ENCODE peak calls at places on chromosomes 2 and 18, in five cellular contexts. F is epithelial cell of esophagus, N is fibroblast of mammary gland, R is nephron progenitor cell, L is Calu3. E is an unnamed sample.

GRCh38 chr2:239053801-239054503 is 206.1 kb downstream of the TWIST2 start:
- DNase-seq in F (no peak), R (no peak), N (no peak), L (no peak), E (no peak)

GRCh38 chr2:235829726-235830125 is 335.9 kb downstream of the AGAP1 start:
- DNase-seq in N (no peak), F (no peak), R (no peak), L (no peak), E (no peak)

GRCh38 chr2:2222931-2223330 is 108.1 kb downstream of the MYT1L start:
- DNase-seq in F (peak), L (no peak), R (no peak), N (no peak), E (no peak)

GRCh38 chr2:43842866-43843226 is 4.1 kb downstream of the ABCG8 start:
- DNase-seq in R (no peak), L (no peak), N (no peak), F (no peak), E (no peak)

GRCh38 chr2:219109468-219109867 is 48.7 kb upstream of the IHH start:
- DNase-seq in N (no peak), L (no peak), F (peak), R (no peak), E (no peak)

GRCh38 chr18:35786359-35787042 is 186.0 kb upstream of the RMP24 start:
- DNase-seq in R (no peak), N (no peak), F (no peak), L (no peak), E (no peak)

GRCh38 chr18:32148185-32148870 is 41.5 kb upstream of the MEP1B start:
- DNase-seq in N (no peak), L (no peak), R (no peak), F (no peak), E (no peak)

GRCh38 chr2:184692137-184692734 is 93.9 kb downstream of the ZNF804A start:
- DNase-seq in L (no peak), F (no peak), R (no peak), N (peak), E (no peak)

GRCh38 chr18:376307-376706 is 108.5 kb upstream of the THOC1 start:
- DNase-seq in R (no peak), N (peak), L (no peak), F (no peak), E (no peak)

GRCh38 chr2:96526615-96527014 is 9.9 kb upstream of the ARID5A start:
- DNase-seq in L (no peak), R (no peak), N (no peak), F (no peak), E (no peak)

GRCh38 chr2:41853427-41854191 is 194.2 kb upstream of the PKDCC start:
- DNase-seq in F (peak), R (peak), N (peak), L (peak), E (peak)

GRCh38 chr2:460861-461260 is 173.0 kb upstream of the ALKAL2 start:
- DNase-seq in N (peak), F (no peak), R (no peak), L (no peak), E (no peak)

GRCh38 chr2:96528680-96529375 is 7.7 kb upstream of the ARID5A start:
- DNase-seq in L (no peak), N (no peak), F (no peak), R (no peak), E (no peak)

GRCh38 chr2:83705146-83705545 is 753.9 kb downstream of the SUCLG1 start:
- DNase-seq in N (no peak), R (no peak), L (no peak), F (no peak), E (no peak)

GRCh38 chr2:40511661-40512213 is 59.8 kb upstream of the SLC8A1 start:
- DNase-seq in N (peak), R (no peak), F (peak), L (no peak), E (no peak)

DNA sequence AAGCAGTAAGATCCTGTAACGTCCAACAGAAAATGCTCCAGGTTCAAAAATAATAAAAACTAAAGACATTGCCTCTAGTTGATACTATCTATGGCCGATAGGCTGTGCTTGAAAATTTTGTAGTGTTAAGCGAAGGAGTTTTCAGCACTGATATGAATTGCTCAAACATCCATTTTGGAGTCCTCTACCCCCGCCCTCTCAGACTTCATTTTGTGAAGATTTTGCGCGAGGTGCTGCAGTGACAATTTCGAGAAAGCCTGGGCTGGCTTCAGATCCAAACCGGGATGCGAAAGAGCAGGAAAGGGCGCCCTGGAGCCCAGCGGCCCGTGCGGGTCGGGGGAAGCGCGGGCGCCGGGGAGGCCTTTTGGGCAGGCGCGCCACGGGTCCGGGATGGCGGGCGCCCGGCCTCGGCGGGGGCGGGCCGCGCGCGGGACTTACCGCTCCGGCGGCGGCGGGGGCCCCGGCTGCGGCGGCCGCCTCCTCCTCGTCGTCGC is 1.8 kb downstream of the SP3 start:
- DNase-seq in N (peak), L (no peak), R (no peak), F (peak), E (no peak)
- TF ChIP-seq CTCF in N (peak), L (no peak), R (no peak), F (peak), E (peak)

GRCh38 chr2:47179325-47179724 is 24.2 kb upstream of the STPG4 start:
- DNase-seq in N (no peak), F (no peak), R (no peak), L (no peak), E (no peak)

GRCh38 chr2:47178359-47178758 is 23.3 kb upstream of the STPG4 start:
- DNase-seq in N (no peak), L (no peak), F (no peak), R (no peak), E (no peak)

GRCh38 chr2:47174731-47175361 is 19.7 kb upstream of the STPG4 start:
- DNase-seq in N (peak), F (peak), L (peak), R (no peak), E (no peak)

GRCh38 chr2:47173986-47174730 is 19.1 kb upstream of the STPG4 start:
- DNase-seq in L (no peak), F (no peak), N (no peak), R (no peak), E (peak)

GRCh38 chr2:47177042-47177565 is 22.0 kb upstream of the STPG4 start:
- DNase-seq in N (no peak), L (no peak), R (no peak), F (no peak), E (no peak)
- TF ChIP-seq CTCF in N (no peak), L (no peak), R (no peak), F (no peak), E (no peak)

GRCh38 chr2:11746376-11746806 is at the start of gene LPIN1:
- DNase-seq in F (peak), R (peak), L (peak), N (peak), E (peak)
- TF ChIP-seq CTCF in F (no peak), R (no peak), L (no peak), N (no peak), E (no peak)

GRCh38 chr2:192197387-192197786 is 2.7 kb upstream of the TMEFF2 start:
- DNase-seq in L (no peak), N (peak), F (peak), R (no peak), E (no peak)
- TF ChIP-seq CTCF in L (peak), N (peak), F (peak), R (no peak), E (no peak)

GRCh38 chr2:38446418-38446817 is 69.3 kb upstream of the ATL2 start:
- DNase-seq in R (no peak), N (no peak), L (no peak), F (no peak), E (no peak)
- TF ChIP-seq CTCF in R (no peak), N (peak), L (no peak), F (peak), E (no peak)

GRCh38 chr2:152115952-152116351 is 17.1 kb upstream of the CACNB4 start:
- DNase-seq in N (peak), L (no peak), F (peak), R (no peak), E (no peak)
- TF ChIP-seq CTCF in N (peak), L (no peak), F (peak), R (no peak), E (no peak)

DNA sequence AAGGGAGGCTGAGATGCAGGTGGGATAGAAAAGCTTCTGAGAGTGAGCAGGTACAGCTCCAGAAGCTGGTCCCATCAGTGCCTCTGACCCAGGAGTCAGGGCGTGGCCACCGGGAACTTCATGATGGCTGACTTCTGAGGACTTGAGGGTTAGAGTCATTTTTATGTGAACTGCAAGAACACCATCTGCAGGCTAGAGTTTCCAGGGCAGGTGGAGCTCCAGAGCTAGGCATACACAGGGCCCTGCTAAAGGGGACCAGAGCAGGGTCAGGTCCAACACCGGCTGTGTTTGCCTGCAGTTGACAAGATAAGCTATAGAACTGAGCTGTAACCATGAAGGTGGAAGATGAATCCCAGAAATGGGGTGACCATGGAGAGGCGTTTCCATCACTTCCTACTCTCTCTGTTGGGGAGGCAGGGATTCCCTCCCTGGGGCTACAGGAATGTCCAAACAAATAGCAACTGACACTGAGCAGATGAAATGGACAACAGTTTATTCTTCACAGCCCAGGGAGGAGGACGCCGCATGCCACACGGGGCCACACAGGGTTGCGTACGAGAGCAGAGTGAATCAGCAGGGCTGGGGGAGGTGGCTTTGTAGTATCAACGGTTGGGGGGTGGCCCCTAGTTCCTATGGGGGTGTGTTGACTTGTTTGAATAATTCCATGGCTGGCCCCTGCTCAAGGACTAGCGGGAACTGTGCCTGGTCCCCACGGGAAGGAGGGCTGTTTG is 77.6 kb upstream of the ZNF516 start:
- DNase-seq in R (no peak), F (peak), N (no peak), L (no peak), E (no peak)
- TF ChIP-seq CTCF in R (no peak), F (no peak), N (no peak), L (no peak), E (no peak)

GRCh38 chr2:116094196-116094595 is 1651.8 kb downstream of the DPP10 start:
- DNase-seq in N (no peak), F (no peak), L (no peak), R (no peak), E (no peak)
- TF ChIP-seq CTCF in N (no peak), F (no peak), L (no peak), R (no peak), E (peak)

E was measured in glutamatergic neuron.